ENCODE peak calls at places on chromosomes 3 and 15, in four cellular contexts. T is cardiac fibroblast, H is iris pigment epithelial cell, N is left lobe of liver. P is an unnamed sample.
A peak's percentile ranks its signal among the peaks of the same experiment; 100 is the strongest.

GRCh38 chr3:184741259-184741556 is 29.3 kb upstream of the MAGEF1 start:
- DNase-seq in T (no peak), H (no peak), N (peak; percentile 29), P (no peak)

GRCh38 chr3:94098487-94098886 is 35.6 kb downstream of the NSUN3 start:
- DNase-seq in T (peak; percentile 79), H (peak; percentile 68), N (no peak), P (no peak)

GRCh38 chr3:172305552-172305951 is 142.7 kb downstream of the GHSR start:
- DNase-seq in T (peak; percentile 95), H (peak; percentile 93), N (no peak), P (no peak)

GRCh38 chr15:28876845-28877185 is 9.0 kb upstream of the APBA2 start:
- DNase-seq in T (no peak), H (no peak), N (no peak), P (no peak)

GRCh38 chr3:31356941-31357340 is 175.8 kb upstream of the STT3B start:
- DNase-seq in T (peak; percentile 75), H (peak; percentile 71), N (peak; percentile 66), P (no peak)

GRCh38 chr15:78937132-78937739 is 7.6 kb downstream of the CTSH start:
- DNase-seq in T (peak; percentile 45), H (no peak), N (no peak), P (no peak)

GRCh38 chr3:17605032-17605431 is 137.4 kb downstream of the TBC1D5 start:
- DNase-seq in T (peak; percentile 85), H (peak; percentile 88), N (no peak), P (no peak)

GRCh38 chr3:188362405-188362831 is 208.5 kb downstream of the LPP start:
- DNase-seq in T (peak; percentile 93), H (peak; percentile 99), N (no peak), P (no peak)

GRCh38 chr15:33126559-33127290 is 67.8 kb downstream of the FMN1 start:
- DNase-seq in T (peak; percentile 95), H (peak; percentile 92), N (no peak), P (peak; percentile 74)

GRCh38 chr15:71448688-71449114 is 333.4 kb downstream of the THSD4 start:
- DNase-seq in T (peak; percentile 80), H (peak; percentile 66), N (no peak), P (no peak)

GRCh38 chr15:52872036-52872818 is 82.1 kb upstream of the ONECUT1 start:
- DNase-seq in T (no peak), H (no peak), N (no peak), P (no peak)

GRCh38 chr15:57340673-57341259 is 35.5 kb upstream of the CGNL1 start:
- DNase-seq in T (peak; percentile 81), H (peak; percentile 60), N (peak; percentile 56), P (no peak)